ENCODE peak calls at places on chromosomes 6 and 20, in four cellular contexts. Y is stimulated activated CD8-positive, alpha-beta memory T cell treated with anti-CD3 and anti-CD28 coated beads, Interleukin-7, amount 100 ng/mL, for 1 hour; J is A673; I is activated CD4-positive, alpha-beta T cell treated with anti-CD3 and anti-CD28 coated beads, Interleukin-2, amount 10 ng/mL, durations not matched to agents 7 days and 5 days. L is an unnamed sample.

GRCh38 chr6:36350681-36351091 is 14.0 kb upstream of the BNIP5 start:
- DNase-seq in J (no peak), I (no peak), Y (no peak), L (no peak)

GRCh38 chr6:157995458-157995857 is 13.8 kb downstream of the SYNJ2 start:
- DNase-seq in Y (no peak), I (no peak), J (no peak), L (no peak)

GRCh38 chr6:102417368-102417767 is 1023.9 kb downstream of the GRIK2 start:
- DNase-seq in Y (no peak), I (no peak), J (no peak), L (peak)

GRCh38 chr6:13096084-13096483 is 232.3 kb downstream of the TBC1D7 start:
- DNase-seq in J (no peak), I (no peak), Y (no peak), L (no peak)

GRCh38 chr20:47003223-47003622 is 108.6 kb downstream of the EYA2 start:
- DNase-seq in I (peak), J (no peak), Y (no peak), L (no peak)

GRCh38 chr6:38035478-38035877 is 216.0 kb downstream of the ZFAND3 start:
- DNase-seq in Y (no peak), I (no peak), J (no peak), L (no peak)

GRCh38 chr6:170114956-170115855 is 175.7 kb downstream of the DLL1 start:
- DNase-seq in J (no peak), Y (no peak), I (no peak), L (no peak)

GRCh38 chr6:156564807-156565149 is 212.4 kb upstream of the ARID1B start:
- DNase-seq in J (no peak), I (no peak), Y (no peak), L (no peak)

GRCh38 chr6:93829009-93829408 is 409.6 kb upstream of the EPHA7 start:
- DNase-seq in I (no peak), Y (no peak), J (no peak), L (no peak)

GRCh38 chr6:44829811-44830210 is 442.3 kb downstream of the CDC5L start:
- DNase-seq in Y (no peak), I (no peak), J (no peak), L (peak)

GRCh38 chr20:6104493-6105188 is 18.2 kb downstream of the FERMT1 start:
- DNase-seq in Y (no peak), I (no peak), J (peak), L (no peak)

GRCh38 chr6:170434114-170434820 is 118.8 kb downstream of the PSMB1 start:
- DNase-seq in J (no peak), I (no peak), Y (no peak), L (no peak)

GRCh38 chr6:18099501-18099900 is 23.0 kb downstream of the NHLRC1 start:
- DNase-seq in I (no peak), Y (no peak), J (no peak), L (no peak)

GRCh38 chr20:48186915-48187314 is 401.6 kb upstream of the SULF2 start:
- DNase-seq in J (peak), I (no peak), Y (no peak), L (no peak)

GRCh38 chr6:101722481-101722880 is 329.0 kb downstream of the GRIK2 start:
- DNase-seq in Y (no peak), J (no peak), I (no peak), L (no peak)

GRCh38 chr6:110341671-110342304 is 16.4 kb downstream of the METTL24 start:
- DNase-seq in J (no peak), I (no peak), Y (no peak), L (peak)

GRCh38 chr6:37451411-37452273 is 18.6 kb downstream of the CMTR1 start:
- DNase-seq in Y (no peak), I (no peak), J (no peak), L (no peak)

GRCh38 chr6:137370871-137371633 is 123.1 kb downstream of the OLIG3 start:
- DNase-seq in J (peak), Y (no peak), I (no peak), L (peak)

GRCh38 chr6:83096791-83097190 is 29.3 kb downstream of the DOP1A start:
- DNase-seq in I (no peak), Y (no peak), J (no peak), L (no peak)